ENCODE peak calls at places on chromosomes 1 and 21, in four cellular contexts. H is mesendoderm, M is sigmoid colon, U is breast epithelium. A is an unnamed sample. For H3K27me3, the result is how much of the 10 kb centered on the place peaks cover.

GRCh38 chr1:34292472-34292871 is 115.8 kb downstream of the C1orf94 start:
- DNase-seq in M (no peak), U (no peak), H (peak), A (no peak)

GRCh38 chr1:56416385-56416972 is 162.9 kb downstream of the PLPP3 start:
- DNase-seq in M (no peak), U (no peak), H (peak), A (no peak)

GRCh38 chr1:60390593-60391282 is 317.2 kb upstream of the C1orf87 start:
- DNase-seq in U (no peak), M (no peak), H (no peak), A (no peak)

GRCh38 chr1:17016317-17016661 is 4.6 kb upstream of the ATP13A2 start:
- DNase-seq in U (no peak), M (no peak), H (peak), A (no peak)

GRCh38 chr1:204366759-204367158 is 7.0 kb upstream of the PLEKHA6 start:
- DNase-seq in H (peak), M (no peak), U (no peak), A (no peak)

GRCh38 chr1:117284408-117285215 is 73.9 kb upstream of the VTCN1 start:
- DNase-seq in M (no peak), H (peak), U (no peak), A (no peak)

GRCh38 chr1:17892225-17892624 is 137.1 kb downstream of the ACTL8 start:
- DNase-seq in H (no peak), M (no peak), U (peak), A (no peak)

GRCh38 chr1:27135920-27136551 is 18.9 kb downstream of the SLC9A1 start:
- DNase-seq in H (no peak), M (no peak), U (no peak), A (no peak)

GRCh38 chr21:22468893-22469292 is 1470.7 kb downstream of the NCAM2 start:
- DNase-seq in U (no peak), M (no peak), H (no peak), A (no peak)

GRCh38 chr21:39381009-39381408 is 32.1 kb upstream of the HMGN1 start:
- DNase-seq in M (no peak), H (no peak), U (no peak), A (peak)

GRCh38 chr1:227939791-227940771 is 7.7 kb downstream of the WNT9A start:
- DNase-seq in M (peak), H (no peak), U (peak), A (peak)

GRCh38 chr1:165895451-165895871 is 68.0 kb downstream of the UCK2 start:
- DNase-seq in H (peak), U (no peak), M (no peak), A (no peak)

GRCh38 chr1:241990040-241990439 is 8.9 kb downstream of the MAP1LC3C start:
- DNase-seq in U (peak), M (peak), H (peak), A (peak)

GRCh38 chr1:65658122-65658521 is 134.6 kb upstream of the PDE4B start:
- DNase-seq in M (no peak), H (no peak), U (no peak), A (no peak)

GRCh38 chr1:204102719-204103118 is 29.8 kb downstream of the SOX13 start:
- DNase-seq in M (no peak), U (no peak), H (peak), A (no peak)

GRCh38 chr1:12015001-12015491 is 4.3 kb upstream of the MIIP start:
- DNase-seq in U (no peak), M (no peak), H (no peak), A (no peak)

GRCh38 chr1:228993106-228993505 is 257.8 kb downstream of the RHOU start:
- DNase-seq in M (no peak), U (no peak), H (no peak), A (no peak)

GRCh38 chr21:44702973-44703730 is 6.2 kb downstream of the KRTAP10-12 start:
- DNase-seq in H (no peak), M (no peak), U (no peak), A (no peak)

GRCh38 chr21:44701023-44701400 is 4.0 kb downstream of the KRTAP10-12 start:
- DNase-seq in H (no peak), M (no peak), U (no peak), A (no peak)

GRCh38 chr21:44703731-44704635 is 7.0 kb downstream of the KRTAP10-12 start:
- DNase-seq in H (no peak), M (no peak), U (no peak), A (no peak)

GRCh38 chr21:44701541-44701940 is 4.6 kb downstream of the KRTAP10-12 start:
- DNase-seq in H (no peak), M (no peak), U (no peak), A (no peak)

DNA sequence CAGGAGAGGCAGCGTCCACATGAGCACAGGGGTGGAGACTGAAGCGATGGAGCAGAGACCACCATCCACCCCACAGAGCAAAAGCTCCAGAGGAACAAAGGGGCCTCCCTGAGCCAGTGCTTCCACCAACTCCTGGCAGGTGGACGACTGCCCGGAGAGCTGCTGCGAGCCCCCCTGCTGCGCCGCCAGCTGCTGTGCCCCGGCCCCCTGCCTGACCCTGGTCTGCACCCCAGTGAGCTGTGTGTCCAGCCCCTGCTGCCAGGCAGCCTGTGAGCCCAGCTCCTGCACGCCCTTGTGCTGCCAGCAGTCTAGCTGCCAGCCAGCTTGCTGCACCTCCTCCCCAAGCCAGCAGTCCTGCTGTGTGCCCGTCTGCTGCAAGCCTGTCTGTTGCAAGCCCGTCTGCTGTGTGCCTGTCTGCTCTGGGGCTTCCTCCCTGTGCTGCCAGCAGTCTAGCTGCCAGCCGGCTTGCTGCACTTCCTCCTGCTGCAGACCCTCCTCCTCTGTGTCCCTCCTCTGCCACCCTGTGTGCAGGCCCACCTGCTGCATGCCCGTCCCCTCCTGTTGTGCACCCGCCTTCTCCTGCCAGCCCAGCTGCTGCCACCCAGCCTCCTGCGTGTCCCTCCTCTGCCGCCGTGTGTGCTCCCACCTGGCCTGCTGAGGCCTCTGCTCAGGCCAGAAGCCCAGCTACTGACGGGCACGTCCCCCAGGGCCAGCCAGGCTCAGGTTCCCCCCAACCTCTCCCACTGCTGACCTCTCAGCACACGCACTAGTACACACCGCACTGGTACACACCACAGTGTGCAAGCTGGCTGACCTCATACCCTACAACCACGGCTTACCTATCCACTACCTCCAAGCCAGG is 5.4 kb downstream of the KRTAP10-12 start:
- DNase-seq in U (no peak), H (no peak), M (no peak), A (no peak)
- H3K27me3 ChIP-seq in U (under half), H (under half), M (under half), A (under half)

DNA sequence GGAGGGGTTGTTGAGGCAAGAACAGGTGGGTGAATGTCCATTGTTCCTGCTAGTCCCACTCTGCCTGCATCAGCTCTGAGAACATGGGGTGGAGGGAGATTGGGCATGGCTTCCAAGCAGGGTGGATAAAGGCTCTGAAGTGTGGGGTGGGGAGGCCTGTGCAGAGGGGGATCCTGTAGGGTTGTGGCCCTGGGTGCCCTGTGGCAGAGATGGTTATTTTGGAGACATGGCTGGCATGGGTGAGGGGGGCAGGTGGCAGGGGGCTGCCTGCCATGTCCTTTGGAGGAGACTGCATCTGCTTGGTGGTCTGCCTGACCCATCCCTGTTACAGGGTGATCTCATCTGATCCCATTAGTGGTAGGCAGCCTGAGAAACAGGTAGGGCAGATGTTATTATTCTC is 11.2 kb downstream of the MYOG start:
- DNase-seq in U (no peak), M (peak), H (no peak), A (no peak)
- H3K27me3 ChIP-seq in U (under half), M (under half), H (under half), A (under half)

GRCh38 chr1:208088319-208088718 is 155.9 kb downstream of the PLXNA2 start:
- DNase-seq in M (no peak), U (no peak), H (no peak), A (no peak)
- H3K27me3 ChIP-seq in M (under half), U (under half), H (under half), A (under half)

GRCh38 chr1:84000954-84001495 is 2.1 kb upstream of the TTLL7 start:
- DNase-seq in H (no peak), U (no peak), M (no peak), A (no peak)
- H3K27me3 ChIP-seq in H (under half), U (under half), M (under half), A (under half)

DNA sequence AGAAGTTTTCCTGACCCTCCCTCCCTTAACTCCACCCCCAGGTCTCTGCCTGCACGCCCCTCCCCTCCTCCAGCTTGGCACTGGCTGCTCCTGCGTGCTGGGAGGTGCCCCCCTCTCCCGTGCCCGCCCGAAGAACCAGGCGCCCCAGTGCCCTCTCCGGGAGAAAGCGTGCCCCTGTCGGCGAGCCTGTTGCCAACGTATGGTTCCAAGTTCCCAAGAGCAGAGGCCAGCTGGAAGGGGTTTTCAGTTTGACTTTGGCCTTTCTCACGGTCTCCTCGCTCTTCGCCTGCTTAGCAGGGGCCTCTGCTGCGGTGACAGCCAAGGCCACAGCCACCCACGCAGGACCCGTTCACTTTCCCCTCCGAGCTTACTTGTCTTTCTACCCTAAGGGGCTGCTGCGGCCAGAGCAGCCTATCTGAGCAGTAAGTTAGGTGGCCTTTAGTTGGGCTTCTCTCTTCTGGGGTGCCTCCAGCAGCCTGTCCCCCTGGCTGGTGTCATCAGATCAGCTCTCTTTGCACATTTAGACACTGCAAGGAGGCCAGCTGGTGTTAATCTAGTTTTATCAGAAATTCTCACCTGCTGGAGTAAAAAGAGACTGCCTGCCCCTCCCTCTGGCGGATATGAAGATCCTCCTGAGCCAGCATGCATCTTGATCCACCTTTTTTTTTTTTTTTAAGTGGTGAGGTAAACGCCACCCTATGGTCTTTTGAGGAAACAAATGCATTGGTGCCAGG is 1.5 kb downstream of the STUM start:
- DNase-seq in U (no peak), M (peak), H (peak), A (peak)
- H3K27me3 ChIP-seq in U (under half), M (under half), H (under half), A (under half)

DNA sequence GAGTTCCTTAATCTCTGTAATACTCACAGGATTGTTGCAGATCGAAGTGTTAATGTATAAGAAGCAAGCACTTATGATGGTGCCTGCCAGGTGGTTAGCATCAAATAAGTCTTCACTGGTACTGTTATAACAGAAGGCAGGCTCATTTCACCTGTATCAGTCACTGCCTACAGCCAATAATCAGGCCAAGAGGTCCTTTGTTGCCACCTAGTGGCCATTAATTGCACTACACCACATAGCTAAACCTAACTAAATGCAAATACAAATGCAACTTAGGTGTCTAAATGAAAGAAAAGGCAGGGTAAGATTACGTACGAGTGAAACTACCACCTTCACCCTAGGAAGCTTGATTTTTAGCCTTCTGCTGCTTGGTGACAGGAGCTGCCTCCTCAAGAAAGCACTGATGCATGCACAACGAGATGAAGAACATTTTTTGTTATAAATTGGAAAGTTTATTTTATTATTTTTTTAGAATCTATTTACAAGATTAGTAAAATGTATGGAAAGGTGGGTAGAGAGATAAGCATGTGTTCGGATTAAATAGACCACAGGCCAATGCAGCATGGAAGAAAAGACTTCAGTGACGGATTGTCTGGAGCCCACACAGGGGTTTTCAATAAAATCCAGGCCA is 334.8 kb upstream of the CAMK1G start:
- DNase-seq in H (peak), M (no peak), U (no peak), A (no peak)
- H3K27me3 ChIP-seq in H (under half), M (under half), U (under half), A (under half)

GRCh38 chr1:223726380-223727001 is 14.2 kb downstream of the CAPN2 start:
- DNase-seq in H (peak), M (peak), U (no peak), A (no peak)

GRCh38 chr1:223730471-223730870 is 18.1 kb downstream of the CAPN2 start:
- DNase-seq in H (no peak), U (no peak), M (no peak), A (no peak)

GRCh38 chr1:223729906-223730305 is 17.6 kb downstream of the CAPN2 start:
- DNase-seq in M (no peak), U (no peak), H (no peak), A (no peak)

GRCh38 chr1:223725578-223725977 is 13.2 kb downstream of the CAPN2 start:
- DNase-seq in U (no peak), M (no peak), H (no peak), A (no peak)

GRCh38 chr1:223727541-223727940 is 15.2 kb downstream of the CAPN2 start:
- DNase-seq in U (no peak), M (no peak), H (no peak), A (no peak)
- H3K27me3 ChIP-seq in U (under half), M (under half), H (under half), A (under half)

A was measured in dorsolateral prefrontal cortex.